ENCODE peak calls at places on chromosomes 3 and 15, in nine cellular contexts. X is left lung, P is mammary epithelial cell, O is AG10803, Q is H9, N is body of pancreas, G is heart right ventricle, T is A549, I is choroid plexus epithelial cell. M is an unnamed sample.

GRCh38 chr3:128312271-128312670 is 154.4 kb downstream of the DNAJB8 start:
- DNase-seq in X (no peak), P (no peak), O (no peak), Q (peak; percentile 13), N (no peak), G (no peak), T (no peak), I (no peak), M (no peak)

GRCh38 chr3:160564205-160564922 is 1.0 kb downstream of the KPNA4 start:
- DNase-seq in X (no peak), P (no peak), O (no peak), Q (no peak), N (no peak), G (peak; percentile 17), T (peak; percentile 12), I (peak; percentile 10), M (no peak)

GRCh38 chr3:107414325-107414964 is 37.2 kb downstream of the CCDC54 start:
- DNase-seq in X (no peak), P (no peak), O (no peak), Q (no peak), N (no peak), G (no peak), T (no peak), I (no peak), M (no peak)

GRCh38 chr15:48861813-48862431 is 16.0 kb upstream of the EID1 start:
- DNase-seq in X (no peak), P (peak; percentile 38), O (peak; percentile 84), Q (no peak), N (no peak), G (peak; percentile 33), T (peak; percentile 68), I (peak; percentile 89), M (peak; percentile 66)

GRCh38 chr3:170589113-170589512 is 3.2 kb upstream of the SLC7A14 start:
- DNase-seq in X (no peak), P (no peak), O (no peak), Q (no peak), N (no peak), G (no peak), T (no peak), I (no peak), M (no peak)

GRCh38 chr15:65052956-65053355 is 7.8 kb downstream of the SLC51B start:
- DNase-seq in X (no peak), P (no peak), O (no peak), Q (no peak), N (no peak), G (no peak), T (no peak), I (no peak), M (no peak)

GRCh38 chr15:63905558-63906265 is 72.0 kb upstream of the HERC1 start:
- DNase-seq in X (no peak), P (no peak), O (no peak), Q (no peak), N (no peak), G (no peak), T (no peak), I (peak; percentile 27), M (no peak)

GRCh38 chr3:106068795-106069194 is 200.0 kb upstream of the CBLB start:
- DNase-seq in X (no peak), P (no peak), O (peak; percentile 55), Q (no peak), N (no peak), G (no peak), T (no peak), I (peak; percentile 5), M (no peak)

GRCh38 chr15:66765478-66766281 is 63.6 kb downstream of the SMAD6 start:
- DNase-seq in X (no peak), P (peak; percentile 86), O (peak; percentile 67), Q (no peak), N (peak; percentile 91), G (peak; percentile 58), T (peak; percentile 97), I (no peak), M (peak; percentile 61)

GRCh38 chr3:40593351-40593750 is 68.6 kb downstream of the ZNF621 start:
- DNase-seq in X (no peak), P (peak; percentile 22), O (peak; percentile 88), Q (no peak), N (no peak), G (no peak), T (no peak), I (peak; percentile 33), M (no peak)

GRCh38 chr3:11438636-11439035 is 166.4 kb downstream of the ATG7 start:
- DNase-seq in X (no peak), P (no peak), O (no peak), Q (no peak), N (no peak), G (peak; percentile 31), T (no peak), I (peak; percentile 93), M (no peak)

GRCh38 chr3:108527827-108528226 is 17.4 kb upstream of the MYH15 start:
- DNase-seq in X (no peak), P (no peak), O (no peak), Q (no peak), N (no peak), G (no peak), T (no peak), I (no peak), M (no peak)

GRCh38 chr15:85767785-85768529 is 26.8 kb downstream of the KLHL25 start:
- DNase-seq in X (peak; percentile 52), P (no peak), O (no peak), Q (no peak), N (no peak), G (no peak), T (no peak), I (no peak), M (no peak)
- TF ChIP-seq CTCF in X (no peak), P (no peak), O (no peak), Q (peak; percentile 18), N (no peak), G (no peak), T (no peak), I (no peak), M (no peak)

GRCh38 chr3:487580-487979 is 291.0 kb downstream of the CHL1 start:
- DNase-seq in X (no peak), P (peak; percentile 5), O (no peak), Q (no peak), N (no peak), G (no peak), T (no peak), I (no peak), M (peak; percentile 63)

GRCh38 chr3:482479-482878 is 285.9 kb downstream of the CHL1 start:
- DNase-seq in X (peak; percentile 59), P (no peak), O (no peak), Q (no peak), N (no peak), G (no peak), T (no peak), I (no peak), M (no peak)

GRCh38 chr3:484302-484701 is 287.7 kb downstream of the CHL1 start:
- DNase-seq in X (no peak), P (no peak), O (no peak), Q (no peak), N (no peak), G (no peak), T (no peak), I (no peak), M (no peak)

GRCh38 chr3:480070-480469 is 283.5 kb downstream of the CHL1 start:
- DNase-seq in X (no peak), P (no peak), O (no peak), Q (no peak), N (no peak), G (no peak), T (no peak), I (no peak), M (no peak)

GRCh38 chr3:481680-482079 is 285.1 kb downstream of the CHL1 start:
- DNase-seq in X (no peak), P (no peak), O (no peak), Q (no peak), N (no peak), G (no peak), T (no peak), I (peak; percentile 11), M (peak; percentile 21)
- TF ChIP-seq CTCF in X (no peak), P (peak; percentile 45), O (no peak), Q (peak; percentile 54), N (no peak), G (no peak), T (peak; percentile 19), I (no peak), M (peak; percentile 12)

GRCh38 chr3:69385723-69386483 is at the start of gene FRMD4B:
- DNase-seq in X (peak; percentile 96), P (peak; percentile 65), O (peak; percentile 13), Q (peak; percentile 50), N (peak; percentile 68), G (peak; percentile 74), T (peak; percentile 21), I (peak; percentile 9), M (no peak)
- TF ChIP-seq CTCF in X (peak; percentile 41), P (peak; percentile 43), O (no peak), Q (peak; percentile 13), N (no peak), G (peak; percentile 22), T (no peak), I (peak; percentile 23), M (peak; percentile 51)

DNA sequence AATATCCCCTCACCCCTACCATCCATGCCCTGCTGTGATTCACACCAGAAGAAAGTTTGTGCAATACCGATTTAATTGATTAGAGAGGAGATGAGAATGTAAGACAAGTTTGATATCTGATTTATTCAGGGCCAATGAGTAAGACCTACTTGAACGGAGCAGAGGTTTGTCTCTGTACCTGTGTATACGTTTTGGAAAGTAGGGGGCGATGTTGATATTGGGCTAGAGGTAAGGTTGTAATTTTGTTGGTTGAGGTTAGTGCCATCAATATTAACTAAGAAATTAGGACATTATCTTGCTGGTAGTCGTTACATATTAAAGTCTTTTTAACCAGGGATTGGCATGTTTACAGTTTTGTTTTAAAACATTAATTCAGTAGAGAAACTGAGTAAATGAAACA is 20.5 kb downstream of the EAF2 start:
- DNase-seq in X (no peak), P (peak; percentile 31), O (no peak), Q (no peak), N (no peak), G (no peak), T (peak; percentile 34), I (peak; percentile 36), M (peak; percentile 72)
- TF ChIP-seq CTCF in X (no peak), P (peak; percentile 65), O (no peak), Q (peak; percentile 81), N (peak; percentile 38), G (peak; percentile 17), T (peak; percentile 29), I (peak; percentile 41), M (peak; percentile 55)

GRCh38 chr3:193560870-193561269 is 6.2 kb upstream of the ATP13A4 start:
- DNase-seq in X (no peak), P (no peak), O (no peak), Q (no peak), N (no peak), G (peak; percentile 9), T (no peak), I (no peak), M (no peak)

GRCh38 chr3:193560091-193560490 is 5.4 kb upstream of the ATP13A4 start:
- DNase-seq in X (no peak), P (no peak), O (no peak), Q (no peak), N (no peak), G (no peak), T (no peak), I (no peak), M (no peak)

GRCh38 chr3:193563429-193563828 is 8.7 kb upstream of the ATP13A4 start:
- DNase-seq in X (no peak), P (no peak), O (no peak), Q (no peak), N (peak; percentile 24), G (no peak), T (no peak), I (peak; percentile 6), M (no peak)

GRCh38 chr3:193559100-193559499 is 4.4 kb upstream of the ATP13A4 start:
- DNase-seq in X (no peak), P (no peak), O (no peak), Q (no peak), N (no peak), G (no peak), T (no peak), I (no peak), M (peak; percentile 33)

GRCh38 chr3:193563999-193564398 is 9.3 kb upstream of the ATP13A4 start:
- DNase-seq in X (no peak), P (peak; percentile 10), O (no peak), Q (peak; percentile 54), N (peak; percentile 38), G (no peak), T (no peak), I (peak; percentile 5), M (peak; percentile 57)
- TF ChIP-seq CTCF in X (no peak), P (peak; percentile 65), O (no peak), Q (peak; percentile 50), N (peak; percentile 26), G (peak; percentile 10), T (no peak), I (peak; percentile 44), M (peak; percentile 85)

M was measured in bronchial epithelial cell.